ENCODE peak calls at places on chromosomes 12 and 14, in nine cellular contexts. One of them, this sample, is unnamed.

GRCh38 chr12:31491819-31492598 is 98.9 kb downstream of the DENND5B start:
- DNase-seq in tibial nerve: no peak
- DNase-seq in NCI-H460: peak; percentile 74
- DNase-seq in ascending aorta: no peak
- DNase-seq in left ventricle myocardium superior: no peak
- DNase-seq in hepatocyte: peak; percentile 39
- DNase-seq in caudate nucleus: no peak
- DNase-seq in activated T-cell treated with anti-CD3 and anti-CD28 coated beads, Interleukin-2, amount 50 U/mL, for 24 hours: no peak
- DNase-seq in breast epithelium: no peak
- DNase-seq in this sample: no peak

GRCh38 chr12:9687228-9687627 is 17.7 kb downstream of the CLEC2D start:
- DNase-seq in tibial nerve: no peak
- DNase-seq in NCI-H460: peak; percentile 20
- DNase-seq in ascending aorta: no peak
- DNase-seq in left ventricle myocardium superior: no peak
- DNase-seq in hepatocyte: no peak
- DNase-seq in caudate nucleus: no peak
- DNase-seq in activated T-cell treated with anti-CD3 and anti-CD28 coated beads, Interleukin-2, amount 50 U/mL, for 24 hours: peak; percentile 32
- DNase-seq in breast epithelium: no peak
- DNase-seq in this sample: no peak

GRCh38 chr12:53867216-53868012 is 71.2 kb upstream of the HOXC13 start:
- DNase-seq in tibial nerve: no peak
- DNase-seq in NCI-H460: peak; percentile 68
- DNase-seq in ascending aorta: no peak
- DNase-seq in left ventricle myocardium superior: no peak
- DNase-seq in hepatocyte: peak; percentile 15
- DNase-seq in caudate nucleus: no peak
- DNase-seq in activated T-cell treated with anti-CD3 and anti-CD28 coated beads, Interleukin-2, amount 50 U/mL, for 24 hours: no peak
- DNase-seq in breast epithelium: no peak
- DNase-seq in this sample: no peak

GRCh38 chr12:2383276-2384028 is 330.7 kb downstream of the CACNA1C start:
- DNase-seq in tibial nerve: no peak
- DNase-seq in NCI-H460: no peak
- DNase-seq in ascending aorta: peak; percentile 62
- DNase-seq in left ventricle myocardium superior: no peak
- DNase-seq in hepatocyte: no peak
- DNase-seq in caudate nucleus: no peak
- DNase-seq in activated T-cell treated with anti-CD3 and anti-CD28 coated beads, Interleukin-2, amount 50 U/mL, for 24 hours: no peak
- DNase-seq in breast epithelium: no peak
- DNase-seq in this sample: no peak

GRCh38 chr12:3520711-3521110 is 29.7 kb downstream of the PRMT8 start:
- DNase-seq in tibial nerve: no peak
- DNase-seq in NCI-H460: no peak
- DNase-seq in ascending aorta: no peak
- DNase-seq in left ventricle myocardium superior: no peak
- DNase-seq in hepatocyte: no peak
- DNase-seq in caudate nucleus: no peak
- DNase-seq in activated T-cell treated with anti-CD3 and anti-CD28 coated beads, Interleukin-2, amount 50 U/mL, for 24 hours: no peak
- DNase-seq in breast epithelium: no peak
- DNase-seq in this sample: no peak

GRCh38 chr14:44531648-44532047 is 24.6 kb upstream of the FSCB start:
- DNase-seq in tibial nerve: no peak
- DNase-seq in NCI-H460: no peak
- DNase-seq in ascending aorta: no peak
- DNase-seq in left ventricle myocardium superior: no peak
- DNase-seq in hepatocyte: no peak
- DNase-seq in caudate nucleus: no peak
- DNase-seq in activated T-cell treated with anti-CD3 and anti-CD28 coated beads, Interleukin-2, amount 50 U/mL, for 24 hours: no peak
- DNase-seq in breast epithelium: no peak
- DNase-seq in this sample: no peak

GRCh38 chr12:55258288-55258687 is 13.9 kb downstream of the OR6C74 start:
- DNase-seq in tibial nerve: no peak
- DNase-seq in NCI-H460: no peak
- DNase-seq in ascending aorta: no peak
- DNase-seq in left ventricle myocardium superior: no peak
- DNase-seq in hepatocyte: no peak
- DNase-seq in caudate nucleus: no peak
- DNase-seq in activated T-cell treated with anti-CD3 and anti-CD28 coated beads, Interleukin-2, amount 50 U/mL, for 24 hours: no peak
- DNase-seq in breast epithelium: no peak
- DNase-seq in this sample: no peak

GRCh38 chr14:52862652-52863338 is 71.4 kb upstream of the GNPNAT1 start:
- DNase-seq in tibial nerve: no peak
- DNase-seq in NCI-H460: no peak
- DNase-seq in ascending aorta: no peak
- DNase-seq in left ventricle myocardium superior: no peak
- DNase-seq in hepatocyte: peak; percentile 20
- DNase-seq in caudate nucleus: no peak
- DNase-seq in activated T-cell treated with anti-CD3 and anti-CD28 coated beads, Interleukin-2, amount 50 U/mL, for 24 hours: no peak
- DNase-seq in breast epithelium: no peak
- DNase-seq in this sample: no peak

GRCh38 chr12:108400900-108401480 is 61.9 kb upstream of the CMKLR1 start:
- DNase-seq in tibial nerve: no peak
- DNase-seq in NCI-H460: no peak
- DNase-seq in ascending aorta: no peak
- DNase-seq in left ventricle myocardium superior: no peak
- DNase-seq in hepatocyte: no peak
- DNase-seq in caudate nucleus: no peak
- DNase-seq in activated T-cell treated with anti-CD3 and anti-CD28 coated beads, Interleukin-2, amount 50 U/mL, for 24 hours: no peak
- DNase-seq in breast epithelium: no peak
- DNase-seq in this sample: no peak

GRCh38 chr12:46523863-46524770 is 151.5 kb upstream of the SLC38A2 start:
- DNase-seq in tibial nerve: no peak
- DNase-seq in NCI-H460: peak; percentile 57
- DNase-seq in ascending aorta: no peak
- DNase-seq in left ventricle myocardium superior: no peak
- DNase-seq in hepatocyte: peak; percentile 55
- DNase-seq in caudate nucleus: no peak
- DNase-seq in activated T-cell treated with anti-CD3 and anti-CD28 coated beads, Interleukin-2, amount 50 U/mL, for 24 hours: peak; percentile 66
- DNase-seq in breast epithelium: no peak
- DNase-seq in this sample: no peak